ENCODE peak calls at places on chromosomes 2 and 18, in five cellular contexts. X, L, N, H and W are unnamed samples.

GRCh38 chr18:24386680-24387079 is 10.9 kb downstream of the OSBPL1A start:
- DNase-seq in X (no peak), L (no peak), N (no peak), H (no peak), W (no peak)

GRCh38 chr18:25147878-25148488 is 204.0 kb downstream of the ZNF521 start:
- DNase-seq in X (no peak), L (no peak), N (no peak), H (no peak), W (no peak)

GRCh38 chr2:146982393-146982846 is 862.4 kb upstream of the ACVR2A start:
- DNase-seq in X (peak), L (no peak), N (peak), H (no peak), W (no peak)

GRCh38 chr2:168180914-168181313 is 66.5 kb downstream of the STK39 start:
- DNase-seq in X (no peak), L (no peak), N (no peak), H (no peak), W (no peak)

GRCh38 chr2:217282531-217282930 is 422.7 kb upstream of the TNP1 start:
- DNase-seq in X (no peak), L (no peak), N (no peak), H (no peak), W (no peak)

GRCh38 chr2:228535396-228535795 is 353.9 kb upstream of the SPHKAP start:
- DNase-seq in X (no peak), L (no peak), N (no peak), H (no peak), W (no peak)

GRCh38 chr2:224410946-224411561 is 9.1 kb upstream of the FAM124B start:
- DNase-seq in X (no peak), L (no peak), N (no peak), H (no peak), W (no peak)

GRCh38 chr2:139514946-139515345 is 734.8 kb upstream of the NXPH2 start:
- DNase-seq in X (no peak), L (no peak), N (no peak), H (no peak), W (no peak)

GRCh38 chr2:96931966-96932365 is 54.4 kb downstream of the FAM178B start:
- DNase-seq in X (no peak), L (no peak), N (no peak), H (peak), W (no peak)

GRCh38 chr2:236577481-236578410 is 8.1 kb downstream of the ACKR3 start:
- DNase-seq in X (no peak), L (no peak), N (no peak), H (no peak), W (no peak)

GRCh38 chr2:126886201-126886905 is 12.3 kb upstream of the TEX51 start:
- DNase-seq in X (peak), L (peak), N (peak), H (no peak), W (peak)

GRCh38 chr2:216911886-216912285 is 52.0 kb upstream of the TNP1 start:
- DNase-seq in X (peak), L (no peak), N (no peak), H (no peak), W (no peak)

GRCh38 chr2:32946314-32947075 is at the start of gene LTBP1:
- DNase-seq in X (peak), L (peak), N (peak), H (peak), W (peak)

GRCh38 chr2:53938904-53939303 is 31.9 kb downstream of the PSME4 start:
- DNase-seq in X (no peak), L (no peak), N (no peak), H (no peak), W (no peak)

GRCh38 chr2:42871372-42871771 is 79.0 kb upstream of the HAAO start:
- DNase-seq in X (no peak), L (no peak), N (no peak), H (no peak), W (no peak)

GRCh38 chr2:75844651-75845050 is 133.9 kb upstream of the GCFC2 start:
- DNase-seq in X (no peak), L (no peak), N (no peak), H (no peak), W (no peak)

GRCh38 chr18:62788891-62789290 is 73.5 kb downstream of the PHLPP1 start:
- DNase-seq in X (peak), L (no peak), N (peak), H (no peak), W (no peak)

GRCh38 chr2:119888673-119889072 is 124.2 kb upstream of the EPB41L5 start:
- DNase-seq in X (peak), L (no peak), N (no peak), H (no peak), W (no peak)

GRCh38 chr2:110866496-110866895 is 134.1 kb downstream of the ACOXL start:
- DNase-seq in X (no peak), L (no peak), N (no peak), H (no peak), W (no peak)

GRCh38 chr2:227890495-227891079 is 19.2 kb downstream of the DAW1 start:
- DNase-seq in X (peak), L (no peak), N (peak), H (no peak), W (peak)

GRCh38 chr2:206970589-206971375 is 31.5 kb downstream of the CPO start:
- DNase-seq in X (no peak), L (no peak), N (no peak), H (no peak), W (no peak)

GRCh38 chr18:58615150-58616132 is 13.4 kb downstream of the ALPK2 start:
- DNase-seq in X (no peak), L (no peak), N (no peak), H (peak), W (peak)

GRCh38 chr2:7835693-7836680 is 845.9 kb upstream of the ID2 start:
- DNase-seq in X (no peak), L (no peak), N (no peak), H (no peak), W (peak)

GRCh38 chr2:162243305-162243693 is at the start of gene FAP:
- DNase-seq in X (peak), L (no peak), N (peak), H (no peak), W (no peak)

GRCh38 chr2:75317316-75317715 is 118.0 kb upstream of the TACR1 start:
- DNase-seq in X (no peak), L (no peak), N (no peak), H (no peak), W (no peak)

GRCh38 chr2:61950133-61950560 is 44.7 kb downstream of the COMMD1 start:
- DNase-seq in X (no peak), L (no peak), N (no peak), H (no peak), W (no peak)

GRCh38 chr2:46909771-46910419 is 5.7 kb downstream of the MCFD2 start:
- DNase-seq in X (peak), L (no peak), N (peak), H (no peak), W (peak)